ENCODE peak calls at places on chromosome 11, in five cellular contexts. M is HepG2, G is K562, N is H1, B is GM12878. U is an unnamed sample.

GRCh38 chr11:3106736-3107524 is 49.7 kb upstream of the CARS1 start:
- DNase-seq in M (no peak), G (no peak), N (peak; percentile 47), B (no peak), U (peak; percentile 23)

GRCh38 chr11:111331711-111332479 is 33.5 kb downstream of the POU2AF3 start:
- DNase-seq in M (no peak), G (no peak), N (no peak), B (no peak), U (peak; percentile 58)

GRCh38 chr11:126312903-126313460 is 9.1 kb downstream of the DCPS start:
- DNase-seq in M (no peak), G (no peak), N (no peak), B (no peak), U (no peak)

GRCh38 chr11:100576044-100577021 is 110.8 kb upstream of the ARHGAP42 start:
- DNase-seq in M (peak; percentile 41), G (peak; percentile 27), N (no peak), B (peak; percentile 9), U (peak; percentile 16)

GRCh38 chr11:75338516-75339218 is 12.8 kb downstream of the ARRB1 start:
- DNase-seq in M (no peak), G (no peak), N (no peak), B (no peak), U (peak; percentile 52)

GRCh38 chr11:112554586-112554985 is 293.9 kb upstream of the PLET1 start:
- DNase-seq in M (no peak), G (no peak), N (no peak), B (no peak), U (no peak)

GRCh38 chr11:32500001-32500400 is 64.7 kb upstream of the WT1 start:
- DNase-seq in M (no peak), G (no peak), N (no peak), B (no peak), U (no peak)

GRCh38 chr11:128146926-128147605 is 440.3 kb downstream of the ETS1 start:
- DNase-seq in M (no peak), G (no peak), N (no peak), B (no peak), U (no peak)

GRCh38 chr11:129315781-129316579 is 59.7 kb upstream of the BARX2 start:
- DNase-seq in M (peak; percentile 45), G (no peak), N (peak; percentile 54), B (no peak), U (no peak)

GRCh38 chr11:130431337-130431773 is 2.9 kb upstream of the ADAMTS8 start:
- DNase-seq in M (peak; percentile 55), G (peak; percentile 64), N (peak; percentile 95), B (no peak), U (peak; percentile 80)

GRCh38 chr11:112412383-112412782 is 151.7 kb upstream of the PLET1 start:
- DNase-seq in M (no peak), G (no peak), N (no peak), B (no peak), U (no peak)

GRCh38 chr11:30983810-30984441 is 385.6 kb downstream of the DCDC1 start:
- DNase-seq in M (no peak), G (no peak), N (no peak), B (no peak), U (peak; percentile 3)

GRCh38 chr11:113578164-113578455 is 102.9 kb upstream of the DRD2 start:
- DNase-seq in M (no peak), G (no peak), N (peak; percentile 49), B (no peak), U (peak; percentile 48)

GRCh38 chr11:117618956-117619355 is 178.1 kb downstream of the DSCAML1 start:
- DNase-seq in M (no peak), G (no peak), N (peak; percentile 60), B (no peak), U (peak; percentile 69)

GRCh38 chr11:12542186-12542935 is 131.9 kb upstream of the TEAD1 start:
- DNase-seq in M (no peak), G (no peak), N (peak; percentile 39), B (no peak), U (no peak)

GRCh38 chr11:58061813-58062212 is 31.1 kb downstream of the OR6Q1 start:
- DNase-seq in M (no peak), G (no peak), N (no peak), B (no peak), U (no peak)

GRCh38 chr11:26719289-26719688 is 2.6 kb downstream of the SLC5A12 start:
- DNase-seq in M (no peak), G (no peak), N (no peak), B (no peak), U (no peak)

GRCh38 chr11:120298461-120298860 is 26.6 kb upstream of the TLCD5 start:
- DNase-seq in M (no peak), G (no peak), N (no peak), B (no peak), U (no peak)

GRCh38 chr11:114311946-114312345 is 15.7 kb downstream of the NNMT start:
- DNase-seq in M (no peak), G (no peak), N (no peak), B (no peak), U (no peak)

GRCh38 chr11:45933131-45933821 is 10.8 kb downstream of the LARGE2 start:
- DNase-seq in M (no peak), G (no peak), N (no peak), B (no peak), U (no peak)

GRCh38 chr11:72139500-72139899 is 4.0 kb downstream of the FOLR3 start:
- DNase-seq in M (no peak), G (no peak), N (no peak), B (no peak), U (no peak)
- TF ChIP-seq GABPA in M (no peak), G (no peak), N (no peak), B (no peak), U (no peak)

GRCh38 chr11:61886643-61887042 is 4.7 kb downstream of the FADS3 start:
- DNase-seq in M (no peak), G (no peak), N (no peak), B (no peak), U (no peak)

GRCh38 chr11:61885784-61886580 is 5.4 kb downstream of the FADS3 start:
- DNase-seq in M (no peak), G (no peak), N (peak; percentile 44), B (no peak), U (no peak)

GRCh38 chr11:61888590-61888989 is 2.8 kb downstream of the FADS3 start:
- DNase-seq in M (no peak), G (no peak), N (no peak), B (no peak), U (no peak)

GRCh38 chr11:61889831-61890230 is 1.5 kb downstream of the FADS3 start:
- DNase-seq in M (no peak), G (no peak), N (no peak), B (no peak), U (no peak)

DNA sequence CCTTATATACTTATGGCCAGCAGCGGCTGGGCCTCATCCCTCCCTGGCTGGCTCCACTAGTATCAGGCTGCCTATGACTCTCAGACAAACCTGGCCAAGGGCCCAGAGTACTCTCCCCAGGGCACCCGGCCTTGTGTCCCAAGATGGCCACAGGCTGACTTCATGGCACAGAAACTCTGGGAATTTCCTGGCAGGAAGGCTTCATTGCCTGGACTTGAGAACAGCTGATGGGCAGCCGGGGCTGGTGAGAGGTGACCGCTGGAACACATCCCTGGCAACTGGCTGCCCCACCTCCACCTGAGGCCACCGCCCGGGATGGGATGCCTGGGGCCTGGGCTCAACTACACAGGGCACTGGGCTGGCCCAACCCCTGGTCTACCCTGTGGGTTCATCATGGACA is 3.3 kb downstream of the FADS3 start:
- DNase-seq in M (no peak), G (no peak), N (no peak), B (no peak), U (no peak)
- TF ChIP-seq TAF1 in M (no peak), G (no peak), N (no peak), B (no peak), U (no peak)

DNA sequence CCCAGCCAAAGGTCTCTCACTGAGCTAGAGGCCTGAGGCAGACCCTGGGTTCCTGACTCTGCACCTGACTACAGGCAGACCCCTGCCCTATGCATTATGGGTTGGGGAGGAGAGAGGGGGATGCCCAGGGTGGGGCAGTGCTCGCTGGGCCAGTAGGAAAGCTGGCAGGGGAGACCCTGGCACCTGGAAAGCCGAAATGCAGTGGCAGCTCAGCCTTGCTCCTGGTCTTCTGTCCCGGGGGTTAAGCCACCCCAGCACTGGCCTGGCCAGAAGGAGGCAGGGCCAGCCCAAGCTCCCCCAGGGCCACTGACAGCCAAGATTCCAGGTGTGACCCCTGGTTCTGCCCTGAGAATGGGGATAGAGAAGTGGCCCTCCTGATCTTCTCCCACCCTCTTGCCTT is 5.4 kb downstream of the ARAP1 start:
- DNase-seq in M (no peak), G (no peak), N (peak; percentile 44), B (no peak), U (no peak)
- TF ChIP-seq GABPA in M (no peak), G (no peak), N (no peak), B (no peak), U (no peak)

DNA sequence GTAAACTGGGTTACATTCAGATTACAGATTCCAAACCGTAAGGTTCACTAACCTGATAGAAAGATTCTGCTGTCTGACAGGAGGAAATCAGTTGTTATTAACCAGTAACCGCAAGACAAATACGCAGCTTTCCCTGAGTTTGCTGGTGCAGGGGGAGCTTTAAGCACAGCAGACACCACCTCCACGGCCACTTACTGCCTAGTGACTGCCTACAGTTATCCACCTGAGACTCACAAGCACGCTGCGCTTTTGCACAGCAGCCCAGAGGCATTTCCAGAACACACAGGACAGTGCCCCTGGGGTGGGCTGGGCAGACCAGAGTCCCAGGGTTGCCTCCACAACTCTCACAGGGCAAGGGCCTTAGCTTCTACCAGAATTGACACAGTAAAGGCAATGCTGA is 90.9 kb downstream of the CTTN start:
- DNase-seq in M (no peak), G (no peak), N (no peak), B (no peak), U (no peak)
- TF ChIP-seq TAF1 in M (no peak), G (no peak), N (no peak), B (no peak), U (no peak)

DNA sequence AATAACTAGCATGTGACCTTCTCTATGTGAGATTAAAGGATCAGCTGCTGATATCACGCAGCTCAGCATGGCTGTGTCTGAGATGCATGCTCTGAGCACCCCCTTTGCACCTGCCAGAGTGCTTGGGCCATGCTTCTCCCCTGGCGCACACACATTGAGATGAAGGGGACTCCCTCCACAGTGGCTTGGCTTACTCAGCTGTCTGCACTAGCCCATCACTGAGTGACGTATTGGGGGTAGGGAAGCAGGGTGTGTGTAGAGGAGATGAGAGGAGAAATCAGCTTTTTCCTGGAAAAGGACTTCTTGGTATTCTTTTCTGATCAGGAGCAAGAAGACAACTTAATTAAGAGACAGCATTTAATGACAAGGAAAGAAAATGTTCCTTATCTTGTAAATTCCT is 216.5 kb downstream of the BLID start:
- DNase-seq in M (no peak), G (no peak), N (no peak), B (no peak), U (no peak)
- TF ChIP-seq GABPA in M (no peak), G (no peak), N (no peak), B (no peak), U (no peak)

GRCh38 chr11:70746351-70746750 is 348.0 kb downstream of the CTTN start:
- DNase-seq in M (no peak), G (no peak), N (no peak), B (no peak), U (no peak)

GRCh38 chr11:70745451-70745850 is 347.1 kb downstream of the CTTN start:
- DNase-seq in M (no peak), G (no peak), N (no peak), B (no peak), U (no peak)

GRCh38 chr11:70743941-70744351 is 345.6 kb downstream of the CTTN start:
- DNase-seq in M (no peak), G (no peak), N (no peak), B (no peak), U (no peak)

GRCh38 chr11:70745936-70746335 is 347.6 kb downstream of the CTTN start:
- DNase-seq in M (no peak), G (no peak), N (no peak), B (no peak), U (no peak)

GRCh38 chr11:70744396-70745185 is 346.3 kb downstream of the CTTN start:
- DNase-seq in M (no peak), G (no peak), N (no peak), B (no peak), U (no peak)
- TF ChIP-seq TAF1 in M (no peak), G (no peak), N (no peak), B (no peak), U (no peak)